ENCODE peak calls at places on chromosomes 5 and 9, in eight cellular contexts. Q is aorta; O is IMR-90; B is Peyer's patch; G is PC-3; C is CD8-positive, alpha-beta T cell; E is K562; H is hepatocyte. P is an unnamed sample. For H3K4me1 and H3K36me3, the result is how much of the 10 kb centered on the place peaks cover.

GRCh38 chr5:126355940-126356339 is 67.3 kb upstream of the GRAMD2B start:
- DNase-seq in O (no peak), B (peak), Q (no peak), E (no peak), H (no peak), G (no peak), C (no peak), P (no peak)

GRCh38 chr5:120405923-120406322 is 58.2 kb upstream of the PRR16 start:
- DNase-seq in Q (no peak), O (peak), G (no peak), C (no peak), E (no peak), B (no peak), H (no peak), P (no peak)

GRCh38 chr9:34884732-34885131 is 73.4 kb upstream of the PHF24 start:
- DNase-seq in Q (no peak), G (no peak), C (no peak), B (no peak), H (no peak), E (no peak), O (no peak), P (no peak)

GRCh38 chr5:131536211-131536826 is 98.7 kb downstream of the RAPGEF6 start:
- DNase-seq in C (no peak), Q (no peak), G (no peak), B (no peak), E (peak), H (no peak), O (peak), P (no peak)

GRCh38 chr9:127445851-127446719 is 5.1 kb downstream of the RPL12 start:
- DNase-seq in Q (no peak), E (peak), G (peak), C (no peak), B (no peak), O (no peak), H (no peak), P (no peak)

GRCh38 chr5:106258591-106259125 is 1412.1 kb downstream of the EFNA5 start:
- DNase-seq in O (peak), G (peak), Q (no peak), B (no peak), C (no peak), H (no peak), E (no peak), P (no peak)

GRCh38 chr5:138491669-138492551 is 26.6 kb downstream of the EGR1 start:
- DNase-seq in C (peak), O (peak), Q (peak), G (peak), H (peak), B (peak), E (peak), P (no peak)

GRCh38 chr5:68192679-68193060 is 22.9 kb upstream of the PIK3R1 start:
- DNase-seq in B (no peak), O (no peak), C (no peak), E (no peak), G (no peak), H (no peak), Q (no peak), P (no peak)

GRCh38 chr5:80033513-80033912 is 1.6 kb upstream of the THBS4 start:
- DNase-seq in Q (no peak), G (no peak), O (no peak), B (no peak), E (no peak), C (no peak), H (no peak), P (no peak)

GRCh38 chr5:168549554-168549953 is 20.4 kb downstream of the FBLL1 start:
- DNase-seq in E (no peak), H (no peak), Q (no peak), G (no peak), B (no peak), C (no peak), O (no peak), P (no peak)

GRCh38 chr5:67493676-67494075 is 297.1 kb upstream of the CD180 start:
- DNase-seq in C (no peak), B (peak), G (peak), H (peak), O (no peak), Q (no peak), E (peak), P (peak)

GRCh38 chr9:38685535-38685934 is 34.4 kb downstream of the FAM240B start:
- DNase-seq in G (no peak), E (no peak), H (no peak), B (no peak), C (no peak), Q (no peak), O (no peak), P (no peak)

GRCh38 chr5:75513841-75514240 is 2.1 kb downstream of the POLK start:
- DNase-seq in O (no peak), H (no peak), C (no peak), Q (no peak), G (no peak), E (no peak), B (no peak), P (no peak)

GRCh38 chr5:36759117-36759516 is 117.5 kb upstream of the NIPBL start:
- DNase-seq in E (no peak), O (no peak), C (no peak), B (no peak), G (no peak), Q (no peak), H (no peak), P (no peak)

GRCh38 chr5:33261305-33261704 is 179.5 kb upstream of the TARS1 start:
- DNase-seq in E (no peak), O (peak), H (no peak), B (no peak), C (no peak), Q (no peak), G (peak), P (no peak)

GRCh38 chr9:99166149-99166548 is 55.6 kb downstream of the ALG2 start:
- DNase-seq in C (no peak), B (no peak), H (no peak), G (no peak), O (no peak), Q (no peak), E (no peak), P (no peak)

GRCh38 chr5:56585973-56586740 is 229.2 kb upstream of the MAP3K1 start:
- DNase-seq in E (no peak), H (peak), G (no peak), C (no peak), B (no peak), O (peak), Q (peak), P (no peak)

GRCh38 chr9:4011062-4011461 is 288.8 kb downstream of the GLIS3 start:
- DNase-seq in B (no peak), E (no peak), C (no peak), O (no peak), G (no peak), H (no peak), Q (no peak), P (no peak)

GRCh38 chr9:81211741-81212140 is 477.6 kb downstream of the TLE1 start:
- DNase-seq in E (no peak), B (no peak), H (no peak), G (no peak), Q (no peak), C (no peak), O (no peak), P (no peak)

GRCh38 chr5:172496671-172497371 is 42.5 kb upstream of the SH3PXD2B start:
- DNase-seq in Q (peak), O (no peak), C (no peak), E (no peak), G (no peak), H (no peak), B (peak), P (no peak)

GRCh38 chr5:127706691-127707090 is 3.5 kb downstream of the CCDC192 start:
- DNase-seq in Q (no peak), B (no peak), E (no peak), C (no peak), H (no peak), G (no peak), O (no peak), P (no peak)

GRCh38 chr5:127705120-127705892 is 2.1 kb downstream of the CCDC192 start:
- DNase-seq in G (peak), Q (no peak), H (peak), C (no peak), E (peak), O (peak), B (no peak), P (no peak)

GRCh38 chr5:127702913-127703575 is at the start of gene CCDC192:
- DNase-seq in O (no peak), C (no peak), E (no peak), B (no peak), H (no peak), Q (no peak), G (no peak), P (no peak)

GRCh38 chr5:127702434-127702833 is 757 bp upstream of the CCDC192 start:
- DNase-seq in G (no peak), Q (no peak), E (no peak), C (no peak), O (no peak), B (no peak), H (no peak), P (no peak)

GRCh38 chr5:127707209-127707608 is 4.0 kb downstream of the CCDC192 start:
- DNase-seq in E (no peak), H (no peak), C (no peak), B (no peak), G (no peak), O (no peak), Q (no peak), P (no peak)
- H3K4me1 ChIP-seq in E (under half), H (under half), C (under half), B (under half), G (under half), O (under half), Q (under half), P (under half)

DNA sequence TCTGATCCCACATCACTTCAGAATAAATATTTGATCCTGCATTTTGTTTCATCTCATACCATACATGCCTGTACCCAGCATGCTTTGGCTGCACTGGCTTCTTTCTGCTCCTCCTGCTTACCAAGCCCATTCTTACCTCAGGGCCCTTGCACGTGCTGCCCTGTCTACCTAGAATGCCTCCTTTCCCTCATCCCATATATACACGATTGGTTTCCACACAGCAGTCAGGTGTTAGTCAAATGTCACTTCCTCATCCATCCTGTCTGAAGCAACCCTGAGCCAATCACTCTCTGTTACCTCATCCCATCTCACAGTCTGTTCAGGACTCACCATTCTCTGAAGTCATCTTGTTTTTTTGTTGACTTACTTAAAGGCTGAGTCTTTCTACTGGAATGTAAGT is 30.3 kb downstream of the CAST start:
- DNase-seq in B (no peak), E (no peak), C (no peak), Q (no peak), G (no peak), O (peak), H (no peak), P (no peak)
- H3K27ac ChIP-seq in B (no peak), E (no peak), C (no peak), Q (no peak), G (no peak), O (peak), H (peak), P (no peak)

GRCh38 chr5:176491056-176491646 is 43.0 kb downstream of the FAF2 start:
- DNase-seq in O (peak), Q (no peak), H (no peak), C (no peak), E (no peak), G (peak), B (no peak), P (no peak)
- H3K36me3 ChIP-seq in O (under half), Q (under half), H (under half), C (under half), E (half or more), G (half or more), B (half or more), P (under half)

DNA sequence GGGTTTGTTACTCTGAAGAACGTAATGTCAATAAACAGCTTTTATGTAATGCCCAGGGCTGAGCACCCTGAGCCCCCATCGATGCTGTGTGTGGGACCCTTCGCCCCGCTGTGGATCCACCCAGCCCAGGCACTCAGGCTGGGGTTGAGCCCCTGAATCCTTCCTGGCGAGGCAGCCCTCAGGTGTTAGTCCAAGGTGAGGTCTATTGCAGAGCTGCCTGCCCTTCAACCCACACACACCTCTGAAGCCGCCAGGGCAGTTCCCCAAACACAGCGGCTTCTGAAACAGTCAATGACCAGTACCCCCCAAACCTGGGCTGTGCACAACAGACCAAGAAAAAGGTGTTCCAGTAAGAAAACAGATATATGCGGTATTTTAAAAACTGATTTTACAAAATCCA is 11.6 kb downstream of the DIPK1B start:
- DNase-seq in E (no peak), G (no peak), O (no peak), B (no peak), C (no peak), Q (no peak), H (no peak), P (no peak)
- H3K4me1 ChIP-seq in E (under half), G (under half), O (under half), B (under half), C (under half), Q (under half), H (under half), P (under half)

GRCh38 chr5:144429405-144429804 is 258.7 kb downstream of the KCTD16 start:
- DNase-seq in E (no peak), Q (no peak), B (no peak), G (no peak), H (no peak), O (no peak), C (no peak), P (no peak)
- H3K27ac ChIP-seq in E (no peak), Q (no peak), B (no peak), G (no peak), H (no peak), O (no peak), C (no peak), P (no peak)

GRCh38 chr5:158883502-158883901 is 216.2 kb downstream of the EBF1 start:
- DNase-seq in Q (no peak), C (no peak), B (no peak), O (no peak), H (no peak), E (no peak), G (no peak), P (no peak)

GRCh38 chr5:158880514-158881001 is 219.2 kb downstream of the EBF1 start:
- DNase-seq in H (no peak), E (no peak), G (peak), O (no peak), Q (no peak), B (no peak), C (no peak), P (no peak)

GRCh38 chr5:158882236-158882635 is 217.5 kb downstream of the EBF1 start:
- DNase-seq in E (no peak), H (no peak), C (no peak), G (no peak), B (no peak), O (no peak), Q (no peak), P (no peak)

GRCh38 chr5:158881076-158881880 is 218.4 kb downstream of the EBF1 start:
- DNase-seq in E (no peak), B (no peak), G (peak), H (no peak), Q (no peak), C (no peak), O (no peak), P (no peak)

DNA sequence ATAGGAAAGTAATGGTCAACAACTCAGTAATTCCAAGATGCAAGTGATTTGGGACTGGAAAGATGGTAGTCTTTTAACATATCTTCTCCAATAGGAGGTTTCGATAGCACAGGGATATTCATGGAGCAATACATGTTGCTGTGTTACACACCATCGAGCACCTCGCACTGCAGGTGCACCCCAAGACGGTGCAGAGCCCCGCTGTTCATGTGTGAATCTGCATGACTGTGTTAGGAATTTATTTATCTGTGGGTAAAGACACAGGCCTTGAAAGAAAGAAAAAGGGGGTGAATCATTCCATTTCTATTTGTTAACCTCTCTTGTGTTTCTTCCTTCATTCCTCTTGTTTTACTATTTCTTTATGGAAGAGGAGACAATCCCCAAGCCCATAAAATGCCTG is 217.1 kb downstream of the EBF1 start:
- DNase-seq in E (no peak), Q (no peak), B (no peak), O (no peak), G (no peak), H (no peak), C (no peak), P (no peak)
- H3K36me3 ChIP-seq in E (under half), Q (under half), B (under half), O (under half), G (under half), H (under half), C (under half), P (under half)

GRCh38 chr9:130578865-130579737 is at the start of gene FUBP3:
- DNase-seq in C (peak), H (peak), Q (peak), E (peak), B (peak), O (peak), G (peak), P (peak)
- H3K4me1 ChIP-seq in C (under half), H (under half), Q (under half), E (under half), B (under half), O (under half), G (under half), P (under half)

GRCh38 chr9:93507780-93508179 is 54.4 kb upstream of the FAM120AOS start:
- DNase-seq in Q (no peak), G (no peak), C (no peak), O (no peak), H (no peak), E (no peak), B (no peak), P (no peak)

GRCh38 chr9:93509084-93509483 is 55.7 kb upstream of the FAM120AOS start:
- DNase-seq in H (no peak), E (no peak), C (no peak), Q (no peak), B (no peak), O (no peak), G (no peak), P (no peak)

GRCh38 chr9:93513606-93514005 is 60.2 kb upstream of the FAM120AOS start:
- DNase-seq in B (no peak), Q (no peak), G (no peak), E (no peak), O (no peak), C (no peak), H (no peak), P (no peak)

GRCh38 chr9:93508207-93508606 is 54.8 kb upstream of the FAM120AOS start:
- DNase-seq in O (no peak), H (no peak), E (no peak), Q (no peak), G (no peak), C (no peak), B (no peak), P (no peak)

GRCh38 chr9:93510041-93510440 is 56.7 kb upstream of the FAM120AOS start:
- DNase-seq in C (no peak), Q (no peak), H (no peak), B (no peak), O (no peak), G (no peak), E (no peak), P (no peak)
- H3K27ac ChIP-seq in C (no peak), Q (no peak), H (no peak), B (no peak), O (no peak), G (no peak), E (no peak), P (no peak)

GRCh38 chr5:143297756-143298155 is 105.7 kb downstream of the NR3C1 start:
- DNase-seq in E (no peak), H (no peak), C (no peak), O (peak), G (no peak), B (no peak), Q (no peak), P (no peak)
- H3K36me3 ChIP-seq in E (half or more), H (under half), C (under half), O (under half), G (under half), B (half or more), Q (under half), P (under half)

P was measured in iPS DF 6.9.